ENCODE peak calls at places on chromosomes 6 and 20, in four cellular contexts. One of them, this sample, is unnamed.

GRCh38 chr6:137237413-137238170 is 18.4 kb upstream of the IFNGR1 start:
- DNase-seq in heart left ventricle: no peak
- DNase-seq in HepG2: peak
- DNase-seq in uterus: no peak
- DNase-seq in this sample: peak

GRCh38 chr20:12113468-12114371 is 196.0 kb downstream of the BTBD3 start:
- DNase-seq in heart left ventricle: no peak
- DNase-seq in HepG2: no peak
- DNase-seq in uterus: peak
- DNase-seq in this sample: peak

GRCh38 chr6:150877928-150878327 is 12.4 kb downstream of the MTHFD1L start:
- DNase-seq in heart left ventricle: no peak
- DNase-seq in HepG2: peak
- DNase-seq in uterus: no peak
- DNase-seq in this sample: no peak

GRCh38 chr6:28355743-28356665 is 6.3 kb downstream of the ZKSCAN3 start:
- DNase-seq in heart left ventricle: peak
- DNase-seq in HepG2: peak
- DNase-seq in uterus: peak
- DNase-seq in this sample: peak

GRCh38 chr20:59148713-59149493 is 14.7 kb upstream of the ZNF831 start:
- DNase-seq in heart left ventricle: no peak
- DNase-seq in HepG2: no peak
- DNase-seq in uterus: no peak
- DNase-seq in this sample: no peak

GRCh38 chr6:102197211-102197610 is 803.7 kb downstream of the GRIK2 start:
- DNase-seq in heart left ventricle: no peak
- DNase-seq in HepG2: no peak
- DNase-seq in uterus: no peak
- DNase-seq in this sample: no peak

GRCh38 chr6:7542878-7543394 is 1.5 kb downstream of the DSP start:
- DNase-seq in heart left ventricle: peak
- DNase-seq in HepG2: peak
- DNase-seq in uterus: no peak
- DNase-seq in this sample: peak

GRCh38 chr6:25777856-25778649 is 23.5 kb downstream of the SLC17A4 start:
- DNase-seq in heart left ventricle: no peak
- DNase-seq in HepG2: no peak
- DNase-seq in uterus: no peak
- DNase-seq in this sample: no peak

GRCh38 chr20:3318226-3318884 is 79.4 kb upstream of the SLC4A11 start:
- DNase-seq in heart left ventricle: no peak
- DNase-seq in HepG2: no peak
- DNase-seq in uterus: no peak
- DNase-seq in this sample: peak

GRCh38 chr20:20450461-20451027 is 82.6 kb downstream of the INSM1 start:
- DNase-seq in heart left ventricle: no peak
- DNase-seq in HepG2: no peak
- DNase-seq in uterus: no peak
- DNase-seq in this sample: no peak

GRCh38 chr20:61556116-61556515 is 304.1 kb downstream of the CDH4 start:
- DNase-seq in heart left ventricle: no peak
- DNase-seq in HepG2: no peak
- DNase-seq in uterus: no peak
- DNase-seq in this sample: peak

GRCh38 chr6:25537349-25538018 is 114.5 kb upstream of the SCGN start:
- DNase-seq in heart left ventricle: no peak
- DNase-seq in HepG2: no peak
- DNase-seq in uterus: peak
- DNase-seq in this sample: peak

GRCh38 chr6:149128489-149129145 is 188.9 kb upstream of the TAB2 start:
- DNase-seq in heart left ventricle: no peak
- DNase-seq in HepG2: no peak
- DNase-seq in uterus: no peak
- DNase-seq in this sample: peak

GRCh38 chr20:10074513-10074912 is 39.7 kb downstream of the ANKEF1 start:
- DNase-seq in heart left ventricle: no peak
- DNase-seq in HepG2: peak
- DNase-seq in uterus: no peak
- DNase-seq in this sample: peak

GRCh38 chr20:58310291-58310782 is 822 bp downstream of the RAB22A start:
- DNase-seq in heart left ventricle: no peak
- DNase-seq in HepG2: peak
- DNase-seq in uterus: no peak
- DNase-seq in this sample: peak

GRCh38 chr20:36575066-36575743 is 1.8 kb downstream of the TGIF2 start:
- DNase-seq in heart left ventricle: peak
- DNase-seq in HepG2: peak
- DNase-seq in uterus: peak
- DNase-seq in this sample: peak

GRCh38 chr20:2738734-2739398 is 46.3 kb downstream of the EBF4 start:
- DNase-seq in heart left ventricle: no peak
- DNase-seq in HepG2: no peak
- DNase-seq in uterus: no peak
- DNase-seq in this sample: no peak

GRCh38 chr6:148907573-148907972 is 160.7 kb downstream of the UST start:
- DNase-seq in heart left ventricle: no peak
- DNase-seq in HepG2: no peak
- DNase-seq in uterus: no peak
- DNase-seq in this sample: no peak

GRCh38 chr6:37724530-37725220 is 27.0 kb upstream of the MDGA1 start:
- DNase-seq in heart left ventricle: no peak
- DNase-seq in HepG2: no peak
- DNase-seq in uterus: no peak
- DNase-seq in this sample: no peak

GRCh38 chr6:97978855-97979271 is 695.8 kb upstream of the MMS22L start:
- DNase-seq in heart left ventricle: no peak
- DNase-seq in HepG2: peak
- DNase-seq in uterus: no peak
- DNase-seq in this sample: no peak

GRCh38 chr6:19979059-19979458 is 141.9 kb downstream of the ID4 start:
- DNase-seq in heart left ventricle: no peak
- DNase-seq in HepG2: no peak
- DNase-seq in uterus: no peak
- DNase-seq in this sample: no peak

GRCh38 chr6:73497915-73498314 is 22.9 kb downstream of the EEF1A1 start:
- DNase-seq in heart left ventricle: no peak
- DNase-seq in HepG2: no peak
- DNase-seq in uterus: no peak
- DNase-seq in this sample: no peak

GRCh38 chr6:14950103-14950969 is 295.5 kb upstream of the JARID2 start:
- DNase-seq in heart left ventricle: no peak
- DNase-seq in HepG2: no peak
- DNase-seq in uterus: no peak
- DNase-seq in this sample: no peak

GRCh38 chr6:11675610-11676009 is 103.0 kb downstream of the ADTRP start:
- DNase-seq in heart left ventricle: no peak
- DNase-seq in HepG2: no peak
- DNase-seq in uterus: no peak
- DNase-seq in this sample: no peak

GRCh38 chr6:131251593-131252204 is 116.4 kb downstream of the AKAP7 start:
- DNase-seq in heart left ventricle: no peak
- DNase-seq in HepG2: no peak
- DNase-seq in uterus: no peak
- DNase-seq in this sample: no peak

DNA sequence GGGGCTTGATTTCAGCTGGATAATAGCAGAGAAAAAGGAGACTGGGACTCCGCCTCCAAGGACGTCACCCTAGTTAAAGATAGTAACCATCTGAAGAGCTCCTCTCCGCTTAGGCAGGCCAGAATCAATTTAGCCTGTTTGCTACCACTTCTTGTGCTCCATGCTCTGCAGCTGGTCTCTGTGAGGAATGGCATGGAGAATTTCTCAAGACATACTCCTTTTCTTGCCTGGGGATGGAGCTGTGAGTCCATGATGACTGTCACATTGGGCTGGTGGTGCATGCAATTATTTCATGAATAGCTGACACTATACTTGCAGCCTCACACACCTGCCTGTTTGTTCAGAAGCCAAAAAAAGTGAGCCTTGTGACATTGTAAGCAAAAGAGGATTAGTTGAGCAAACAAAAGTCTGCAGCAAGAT is 61.4 kb downstream of the TXLNB start:
- DNase-seq in heart left ventricle: no peak
- DNase-seq in HepG2: no peak
- DNase-seq in uterus: no peak
- DNase-seq in this sample: peak
- TF ChIP-seq CTCF in heart left ventricle: peak
- TF ChIP-seq CTCF in HepG2: no peak
- TF ChIP-seq CTCF in uterus: no peak
- TF ChIP-seq CTCF in this sample: peak

DNA sequence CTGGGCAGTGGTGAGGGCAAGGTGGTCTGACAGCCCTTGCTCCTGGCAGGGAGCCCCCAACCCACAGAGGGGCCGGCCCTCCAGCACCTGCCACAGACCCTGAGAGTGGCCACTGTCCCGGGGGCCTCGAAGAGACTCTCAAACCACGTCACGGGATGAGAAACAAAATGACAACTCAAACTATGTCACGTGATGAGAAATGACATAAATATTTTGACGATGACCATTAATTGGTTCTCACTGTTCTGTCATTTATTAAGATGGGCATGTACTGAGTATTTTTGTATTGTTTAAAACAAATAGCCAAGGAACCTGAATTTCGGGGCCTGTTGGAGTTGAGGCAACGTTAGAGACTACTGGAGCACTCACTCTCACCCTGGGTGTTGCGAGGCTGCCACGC is 135.5 kb downstream of the WDR27 start:
- DNase-seq in heart left ventricle: no peak
- DNase-seq in HepG2: no peak
- DNase-seq in uterus: no peak
- DNase-seq in this sample: no peak
- H3K4me3 ChIP-seq in heart left ventricle: no peak
- H3K4me3 ChIP-seq in HepG2: no peak
- H3K4me3 ChIP-seq in uterus: no peak
- H3K4me3 ChIP-seq in this sample: no peak

DNA sequence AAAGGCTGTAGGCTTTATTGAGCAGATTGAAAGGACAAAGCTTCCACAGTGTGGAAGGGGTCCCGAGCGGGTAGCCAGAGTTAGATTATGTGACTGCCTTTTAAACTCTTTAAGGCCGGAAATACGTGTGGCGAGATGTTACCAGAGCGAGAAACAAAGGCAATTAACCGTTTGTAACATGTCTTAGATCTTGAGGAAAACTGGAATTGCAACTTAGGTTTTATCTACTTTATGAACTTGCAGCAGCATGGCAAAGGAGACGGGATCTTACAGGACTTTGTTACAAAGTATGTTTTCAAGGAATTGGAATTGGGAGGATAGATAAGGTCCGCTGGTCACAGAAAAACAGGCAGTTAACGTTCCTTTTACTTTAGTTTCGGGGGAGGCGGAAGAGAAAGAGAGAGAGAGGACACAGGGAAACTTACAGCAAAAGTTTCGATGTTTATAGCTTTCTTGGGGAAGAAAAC is 594.7 kb upstream of the ADGRB3 start:
- DNase-seq in heart left ventricle: no peak
- DNase-seq in HepG2: no peak
- DNase-seq in uterus: no peak
- DNase-seq in this sample: no peak
- TF ChIP-seq CTCF in heart left ventricle: no peak
- TF ChIP-seq CTCF in HepG2: no peak
- TF ChIP-seq CTCF in uterus: no peak
- TF ChIP-seq CTCF in this sample: no peak

GRCh38 chr6:44010411-44011349 is 116.6 kb downstream of the MRPL14 start:
- DNase-seq in heart left ventricle: peak
- DNase-seq in HepG2: no peak
- DNase-seq in uterus: peak
- DNase-seq in this sample: peak
- H3K4me3 ChIP-seq in heart left ventricle: no peak
- H3K4me3 ChIP-seq in HepG2: no peak
- H3K4me3 ChIP-seq in uterus: no peak
- H3K4me3 ChIP-seq in this sample: no peak

GRCh38 chr6:34247481-34248197 is 1.2 kb downstream of the SMIM29 start:
- DNase-seq in heart left ventricle: peak
- DNase-seq in HepG2: no peak
- DNase-seq in uterus: no peak
- DNase-seq in this sample: peak

GRCh38 chr6:34248727-34249468 is at the start of gene SMIM29:
- DNase-seq in heart left ventricle: peak
- DNase-seq in HepG2: peak
- DNase-seq in uterus: peak
- DNase-seq in this sample: peak

GRCh38 chr6:34248198-34248726 is 544 bp downstream of the SMIM29 start:
- DNase-seq in heart left ventricle: peak
- DNase-seq in HepG2: peak
- DNase-seq in uterus: peak
- DNase-seq in this sample: peak

GRCh38 chr6:34246249-34246562 is 2.6 kb downstream of the SMIM29 start:
- DNase-seq in heart left ventricle: peak
- DNase-seq in HepG2: no peak
- DNase-seq in uterus: no peak
- DNase-seq in this sample: no peak

GRCh38 chr6:34246563-34247391 is 2.0 kb downstream of the SMIM29 start:
- DNase-seq in heart left ventricle: peak
- DNase-seq in HepG2: peak
- DNase-seq in uterus: no peak
- DNase-seq in this sample: peak
- TF ChIP-seq CTCF in heart left ventricle: peak
- TF ChIP-seq CTCF in HepG2: peak
- TF ChIP-seq CTCF in uterus: no peak
- TF ChIP-seq CTCF in this sample: peak

GRCh38 chr6:140077712-140078551 is 703.5 kb upstream of the CITED2 start:
- DNase-seq in heart left ventricle: no peak
- DNase-seq in HepG2: no peak
- DNase-seq in uterus: no peak
- DNase-seq in this sample: peak
- H3K4me3 ChIP-seq in heart left ventricle: no peak
- H3K4me3 ChIP-seq in HepG2: no peak
- H3K4me3 ChIP-seq in uterus: no peak
- H3K4me3 ChIP-seq in this sample: no peak

GRCh38 chr6:122399348-122400120 is at the start of gene HSF2:
- DNase-seq in heart left ventricle: peak
- DNase-seq in HepG2: peak
- DNase-seq in uterus: peak
- DNase-seq in this sample: peak
- TF ChIP-seq CTCF in heart left ventricle: peak
- TF ChIP-seq CTCF in HepG2: peak
- TF ChIP-seq CTCF in uterus: no peak
- TF ChIP-seq CTCF in this sample: no peak